ENCODE peak calls at places on chromosomes 12 and 14, in eight cellular contexts. Y is H54, E is A549, Z is HCT116, G is spleen, F is ovary, J is adrenal gland, R is gastrocnemius medialis. O is an unnamed sample.

GRCh38 chr12:92242917-92243316 is 97.3 kb upstream of the BTG1 start:
- DNase-seq in J (no peak), Z (no peak), F (no peak), R (peak), E (no peak), G (no peak), Y (no peak), O (no peak)

GRCh38 chr14:58796636-58797429 is 159.1 kb downstream of the DACT1 start:
- DNase-seq in Z (no peak), E (no peak), G (no peak), J (no peak), F (no peak), Y (no peak), R (no peak), O (no peak)

GRCh38 chr14:100903672-100904185 is at the start of gene RTL1:
- DNase-seq in Y (no peak), J (no peak), G (peak), R (no peak), E (no peak), Z (no peak), F (no peak), O (no peak)

GRCh38 chr12:76183459-76184186 is 99.1 kb upstream of the NAP1L1 start:
- DNase-seq in R (peak), Z (peak), E (peak), G (no peak), F (no peak), J (peak), Y (peak), O (no peak)

GRCh38 chr12:82756303-82756702 is 69.6 kb downstream of the TMTC2 start:
- DNase-seq in Y (no peak), R (no peak), J (no peak), Z (no peak), F (no peak), E (no peak), G (no peak), O (no peak)

GRCh38 chr12:1629338-1630080 is 478 bp downstream of the WNT5B start:
- DNase-seq in F (no peak), R (no peak), E (no peak), Y (no peak), G (no peak), Z (no peak), J (no peak), O (no peak)

GRCh38 chr14:100305446-100306255 is 593 bp downstream of the SLC25A29 start:
- DNase-seq in J (peak), Y (peak), R (peak), G (peak), F (peak), E (no peak), Z (no peak), O (peak)

GRCh38 chr14:102047808-102048540 is 38.9 kb downstream of the HSP90AA1 start:
- DNase-seq in F (no peak), J (no peak), Y (no peak), R (no peak), Z (no peak), G (no peak), E (no peak), O (no peak)

GRCh38 chr12:68913682-68914081 is 19.3 kb downstream of the CPM start:
- DNase-seq in F (no peak), Z (no peak), G (no peak), R (no peak), J (no peak), E (no peak), Y (no peak), O (no peak)

GRCh38 chr12:131927110-131928079 is 1.7 kb upstream of the PUS1 start:
- DNase-seq in E (no peak), Z (no peak), J (peak), Y (no peak), F (peak), R (no peak), G (no peak), O (no peak)

GRCh38 chr14:102196436-102197230 is 56.9 kb downstream of the WDR20 start:
- DNase-seq in Z (no peak), F (no peak), J (no peak), E (no peak), G (no peak), Y (no peak), R (no peak), O (no peak)

GRCh38 chr14:23388996-23389395 is 12.2 kb downstream of the CMTM5 start:
- DNase-seq in Y (no peak), F (no peak), J (no peak), R (no peak), E (no peak), G (no peak), Z (no peak), O (no peak)

GRCh38 chr12:115257791-115258190 is 573.8 kb upstream of the TBX3 start:
- DNase-seq in R (no peak), G (no peak), Y (no peak), E (no peak), F (no peak), Z (no peak), J (no peak), O (no peak)

GRCh38 chr12:71338933-71339332 is 100.7 kb upstream of the LGR5 start:
- DNase-seq in J (no peak), Y (no peak), G (no peak), F (no peak), E (no peak), Z (no peak), R (no peak), O (no peak)

GRCh38 chr12:86663691-86664090 is 407.5 kb upstream of the MGAT4C start:
- DNase-seq in Z (no peak), R (no peak), J (no peak), F (no peak), G (no peak), Y (no peak), E (no peak), O (no peak)

GRCh38 chr12:125773033-125773432 is 707.8 kb downstream of the AACS start:
- DNase-seq in F (no peak), Y (peak), E (peak), R (no peak), J (no peak), G (no peak), Z (peak), O (peak)

GRCh38 chr14:90644882-90645281 is 171.3 kb downstream of the TTC7B start:
- DNase-seq in R (peak), F (no peak), E (no peak), G (no peak), J (no peak), Y (no peak), Z (no peak), O (no peak)

GRCh38 chr14:85250369-85250768 is 279.6 kb upstream of the FLRT2 start:
- DNase-seq in Z (no peak), E (no peak), R (no peak), G (no peak), J (no peak), F (no peak), Y (no peak), O (no peak)

GRCh38 chr12:92519284-92519683 is 183.5 kb upstream of the PLEKHG7 start:
- DNase-seq in R (no peak), J (no peak), Z (no peak), F (no peak), E (no peak), Y (no peak), G (no peak), O (no peak)

GRCh38 chr12:131489718-131490117 is 221.2 kb upstream of the SFSWAP start:
- DNase-seq in G (no peak), R (no peak), Y (no peak), E (no peak), J (no peak), Z (no peak), F (no peak), O (no peak)

DNA sequence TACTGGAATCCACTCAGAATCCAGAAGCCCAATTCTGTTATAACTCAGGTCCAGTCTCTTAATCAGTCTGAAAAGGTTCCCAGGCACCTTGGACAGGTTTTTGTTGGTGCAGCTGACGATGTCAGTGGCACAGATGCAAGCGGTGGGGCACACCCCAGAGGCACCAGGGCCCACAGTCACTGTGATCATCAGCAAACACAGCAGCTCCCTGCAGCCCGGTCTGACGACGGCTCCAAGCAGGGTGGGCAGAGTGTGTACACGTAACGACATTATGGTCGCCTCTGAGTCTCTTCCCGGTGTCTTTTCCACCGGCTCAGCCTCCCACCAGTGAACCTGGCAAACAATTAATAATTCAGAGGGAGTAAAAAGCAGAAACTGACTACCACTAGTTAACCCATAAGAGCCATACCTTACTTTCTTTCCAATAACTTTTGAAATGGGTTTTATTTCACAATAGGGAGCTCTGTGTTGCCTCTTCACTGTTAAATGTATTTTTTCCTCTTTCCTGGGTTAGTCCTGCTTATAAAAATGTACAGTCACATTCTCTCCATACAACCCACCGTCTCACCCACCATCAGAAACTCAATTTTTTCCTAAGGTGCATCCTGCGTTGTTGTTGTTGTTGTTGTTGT is 572 bp upstream of the PCED1B start:
- DNase-seq in F (peak), J (peak), E (peak), R (no peak), Z (no peak), G (peak), Y (peak), O (peak)
- TF ChIP-seq POLR2A in F (no peak), J (peak), E (peak), R (no peak), Z (no peak), G (no peak), Y (no peak), O (peak)

GRCh38 chr14:94623422-94623809 is 11.2 kb downstream of the SERPINA3 start:
- DNase-seq in E (no peak), Z (no peak), Y (no peak), J (no peak), G (peak), F (no peak), R (no peak), O (no peak)

GRCh38 chr14:94623856-94624499 is 11.8 kb downstream of the SERPINA3 start:
- DNase-seq in F (no peak), Y (no peak), Z (no peak), J (no peak), R (no peak), G (no peak), E (no peak), O (no peak)

GRCh38 chr14:94624537-94625352 is 12.6 kb downstream of the SERPINA3 start:
- DNase-seq in G (no peak), Z (no peak), R (no peak), Y (no peak), E (no peak), F (no peak), J (no peak), O (no peak)

GRCh38 chr14:94621358-94622134 is 9.4 kb downstream of the SERPINA3 start:
- DNase-seq in E (no peak), R (no peak), F (no peak), J (no peak), Y (no peak), Z (no peak), G (peak), O (no peak)

GRCh38 chr14:94622653-94623421 is 10.6 kb downstream of the SERPINA3 start:
- DNase-seq in F (no peak), R (no peak), J (no peak), Z (no peak), E (no peak), G (peak), Y (no peak), O (no peak)
- TF ChIP-seq POLR2A in F (no peak), R (no peak), J (no peak), Z (no peak), E (no peak), G (no peak), Y (no peak), O (no peak)

GRCh38 chr14:103709814-103710213 is 5.4 kb downstream of the XRCC3 start:
- DNase-seq in R (no peak), J (no peak), Z (no peak), G (no peak), E (no peak), Y (no peak), F (no peak), O (no peak)
- TF ChIP-seq POLR2A in R (no peak), J (no peak), Z (no peak), G (no peak), E (no peak), Y (no peak), F (no peak), O (no peak)

GRCh38 chr12:120301962-120302815 is at the start of gene SIRT4:
- DNase-seq in E (peak), J (peak), Y (peak), R (peak), F (peak), Z (peak), G (peak), O (peak)
- TF ChIP-seq POLR2A in E (no peak), J (peak), Y (no peak), R (no peak), F (peak), Z (no peak), G (no peak), O (peak)

O was measured in erythroblast.